ENCODE peak calls at places on chromosomes 16 and 17, in eight cellular contexts. L is IMR-90, H is osteoblast, F is RWPE2, C is thoracic aorta, W is thyroid gland, O is small intestine, Z is heart right ventricle. U is an unnamed sample.
A peak's percentile ranks its signal among the peaks of the same experiment; 100 is the strongest.

GRCh38 chr17:80516533-80516932 is 28.1 kb upstream of the RPTOR start:
- DNase-seq in L (no peak), H (peak; percentile 34), F (no peak), C (no peak), W (no peak), O (no peak), Z (no peak), U (no peak)

GRCh38 chr17:42563543-42563942 is 1.6 kb downstream of the COASY start:
- DNase-seq in L (no peak), H (no peak), F (no peak), C (no peak), W (peak; percentile 84), O (peak; percentile 79), Z (no peak), U (no peak)

GRCh38 chr16:89120921-89121351 is 27.3 kb downstream of the ACSF3 start:
- DNase-seq in L (no peak), H (peak; percentile 62), F (no peak), C (no peak), W (no peak), O (no peak), Z (no peak), U (no peak)

GRCh38 chr17:78127240-78127887 is 1.2 kb downstream of the TMC6 start:
- DNase-seq in L (no peak), H (peak; percentile 80), F (no peak), C (no peak), W (no peak), O (peak; percentile 74), Z (peak; percentile 78), U (peak; percentile 83)

GRCh38 chr16:83113317-83113716 is 486.5 kb downstream of the CDH13 start:
- DNase-seq in L (peak; percentile 31), H (peak; percentile 90), F (no peak), C (no peak), W (peak; percentile 49), O (peak; percentile 35), Z (no peak), U (no peak)

GRCh38 chr16:74743668-74744299 is 30.8 kb downstream of the FA2H start:
- DNase-seq in L (peak; percentile 79), H (peak; percentile 97), F (peak; percentile 93), C (no peak), W (peak; percentile 96), O (peak; percentile 100), Z (no peak), U (no peak)

GRCh38 chr16:54506691-54507090 is 220.1 kb upstream of the IRX3 start:
- DNase-seq in L (no peak), H (no peak), F (no peak), C (no peak), W (peak; percentile 46), O (no peak), Z (no peak), U (no peak)

GRCh38 chr16:72434159-72434558 is 262.2 kb upstream of the PMFBP1 start:
- DNase-seq in L (peak; percentile 47), H (no peak), F (no peak), C (no peak), W (no peak), O (no peak), Z (no peak), U (no peak)

GRCh38 chr17:75869282-75870141 is 8.9 kb downstream of the TRIM47 start:
- DNase-seq in L (peak; percentile 84), H (peak; percentile 95), F (no peak), C (no peak), W (no peak), O (peak; percentile 87), Z (peak; percentile 65), U (no peak)

GRCh38 chr17:17741346-17742023 is 60.2 kb downstream of the RAI1 start:
- DNase-seq in L (no peak), H (peak; percentile 93), F (no peak), C (no peak), W (peak; percentile 82), O (no peak), Z (no peak), U (no peak)

GRCh38 chr16:88705076-88705684 is 1.0 kb downstream of the RNF166 start:
- DNase-seq in L (peak; percentile 34), H (peak; percentile 98), F (no peak), C (no peak), W (peak; percentile 45), O (no peak), Z (no peak), U (no peak)

GRCh38 chr16:85227924-85228462 is 115.7 kb upstream of the CIBAR2 start:
- DNase-seq in L (peak; percentile 76), H (peak; percentile 99), F (no peak), C (no peak), W (peak; percentile 16), O (no peak), Z (no peak), U (no peak)

GRCh38 chr16:54930034-54930938 is at the start of gene IRX5:
- DNase-seq in L (peak; percentile 81), H (peak; percentile 100), F (peak; percentile 87), C (peak; percentile 71), W (peak; percentile 76), O (peak; percentile 28), Z (peak; percentile 92), U (no peak)

GRCh38 chr17:35169964-35170363 is 22.3 kb downstream of the UNC45B start:
- DNase-seq in L (no peak), H (no peak), F (no peak), C (no peak), W (no peak), O (no peak), Z (no peak), U (no peak)

DNA sequence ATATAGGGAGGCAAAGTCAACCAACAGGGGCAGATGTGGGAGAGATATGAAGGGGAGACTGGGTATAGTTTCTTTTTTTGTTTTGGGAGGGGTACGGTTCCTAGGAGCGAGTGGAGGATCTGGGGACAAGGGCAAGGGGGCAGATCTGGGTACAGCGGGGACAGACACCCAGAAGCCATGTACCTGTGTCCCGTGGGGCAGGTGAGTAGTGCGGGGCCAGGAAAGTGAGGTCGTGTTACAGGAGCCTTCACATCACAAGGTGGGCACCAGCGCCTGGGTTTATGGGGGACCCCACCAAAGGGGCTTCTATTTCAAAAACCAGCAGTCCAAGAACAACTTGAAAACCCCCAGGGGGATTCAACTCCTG is 11.5 kb downstream of the LITAF start:
- DNase-seq in L (no peak), H (no peak), F (no peak), C (no peak), W (no peak), O (no peak), Z (no peak), U (no peak)
- H3K4me3 ChIP-seq in L (no peak overlapping the region), H (no peak overlapping the region), F (no peak overlapping the region), C (no peak overlapping the region), W (no peak overlapping the region), O (no peak overlapping the region), Z (no peak overlapping the region), U (peak overlapping the region; percentile 15)

GRCh38 chr17:49576906-49577650 is 1.4 kb downstream of the NXPH3 start:
- DNase-seq in L (no peak), H (peak; percentile 86), F (no peak), C (no peak), W (no peak), O (no peak), Z (no peak), U (no peak)
- H3K4me1 ChIP-seq in L (peaks cover 4% of the 10 kb centered on the region), H (peaks cover 3% of the 10 kb centered on the region), F (peaks cover 8% of the 10 kb centered on the region), C (peaks cover 73% of the 10 kb centered on the region), W (peaks cover 9% of the 10 kb centered on the region), O (peaks cover 3% of the 10 kb centered on the region), Z (peaks cover 26% of the 10 kb centered on the region), U (peaks cover 12% of the 10 kb centered on the region)

GRCh38 chr16:353404-354285 is 1.1 kb upstream of the AXIN1 start:
- DNase-seq in L (no peak), H (peak; percentile 90), F (peak; percentile 68), C (no peak), W (no peak), O (no peak), Z (peak; percentile 28), U (no peak)
- H3K27ac ChIP-seq in L (peak overlapping the region; percentile 7), H (no peak overlapping the region), F (peak overlapping the region; percentile 79), C (peak overlapping the region; percentile 57), W (peak overlapping the region; percentile 33), O (peak overlapping the region; percentile 29), Z (no peak overlapping the region), U (peak overlapping the region; percentile 57)

DNA sequence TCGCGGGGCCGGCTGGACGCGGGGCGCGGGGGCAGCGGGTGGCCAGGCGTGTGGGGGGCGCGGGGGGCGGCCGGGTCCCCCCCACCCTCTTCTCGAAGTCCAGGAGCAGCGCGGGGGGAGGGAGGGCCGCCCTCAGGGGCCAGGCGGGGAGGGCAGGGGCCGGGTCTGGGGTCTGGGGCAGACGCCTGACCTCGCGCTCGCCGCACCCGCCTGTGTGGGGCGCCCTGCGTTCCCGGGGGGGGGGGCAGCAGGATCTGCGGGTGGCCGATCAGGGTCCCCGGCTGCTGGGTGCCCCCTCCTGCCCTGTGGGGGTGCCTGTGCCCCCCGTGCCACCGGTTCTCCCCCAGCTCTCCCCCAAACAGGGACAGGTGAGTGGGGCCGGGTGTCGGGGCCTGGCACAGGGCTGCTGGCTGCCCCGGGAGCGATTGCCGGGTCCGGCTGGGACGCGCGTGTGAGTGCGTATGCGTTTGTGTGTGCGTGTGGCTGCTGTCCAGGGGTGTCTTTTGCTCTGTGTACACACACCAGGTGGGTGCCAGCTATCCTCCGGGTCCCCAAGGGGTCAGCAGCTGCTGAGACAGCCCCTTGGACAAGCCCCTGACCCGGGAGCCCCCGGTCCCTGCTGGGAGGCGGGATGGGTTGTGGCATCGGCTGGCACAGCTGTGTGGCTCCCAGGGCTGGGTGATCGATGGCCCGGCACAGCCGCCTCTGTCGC is 663 bp downstream of the PRR35 start:
- DNase-seq in L (no peak), H (peak; percentile 89), F (no peak), C (no peak), W (no peak), O (no peak), Z (no peak), U (no peak)
- H3K4me3 ChIP-seq in L (no peak overlapping the region), H (no peak overlapping the region), F (no peak overlapping the region), C (no peak overlapping the region), W (no peak overlapping the region), O (no peak overlapping the region), Z (no peak overlapping the region), U (no peak overlapping the region)